ENCODE peak calls at places on chromosome 19, in five cellular contexts. One of them, this sample, is unnamed.

GRCh38 chr19:50046649-50047503 is 21.1 kb downstream of the ZNF473 start:
- DNase-seq in lower lobe of right lung: peak
- DNase-seq in tibial artery: no peak
- DNase-seq in astrocyte of the spinal cord: no peak
- DNase-seq in stomach: peak
- DNase-seq in this sample: peak

GRCh38 chr19:53517114-53517741 is 20.7 kb upstream of the ZNF331 start:
- DNase-seq in tibial artery: no peak
- DNase-seq in astrocyte of the spinal cord: no peak
- DNase-seq in stomach: no peak
- DNase-seq in lower lobe of right lung: no peak
- DNase-seq in this sample: peak

GRCh38 chr19:10352764-10353671 is 13.6 kb upstream of the ICAM3 start:
- DNase-seq in lower lobe of right lung: no peak
- DNase-seq in astrocyte of the spinal cord: no peak
- DNase-seq in tibial artery: peak
- DNase-seq in stomach: no peak
- DNase-seq in this sample: no peak

GRCh38 chr19:35357867-35358573 is at the start of gene FFAR3:
- DNase-seq in astrocyte of the spinal cord: no peak
- DNase-seq in tibial artery: peak
- DNase-seq in stomach: peak
- DNase-seq in lower lobe of right lung: no peak
- DNase-seq in this sample: peak

GRCh38 chr19:1699386-1699785 is 47.0 kb upstream of the TCF3 start:
- DNase-seq in lower lobe of right lung: no peak
- DNase-seq in astrocyte of the spinal cord: no peak
- DNase-seq in stomach: no peak
- DNase-seq in tibial artery: no peak
- DNase-seq in this sample: no peak

GRCh38 chr19:1465191-1466016 is 13.6 kb downstream of the C19orf25 start:
- DNase-seq in stomach: peak
- DNase-seq in tibial artery: no peak
- DNase-seq in lower lobe of right lung: no peak
- DNase-seq in astrocyte of the spinal cord: no peak
- DNase-seq in this sample: no peak

GRCh38 chr19:15287496-15287895 is 44.8 kb downstream of the BRD4 start:
- DNase-seq in astrocyte of the spinal cord: peak
- DNase-seq in lower lobe of right lung: no peak
- DNase-seq in stomach: no peak
- DNase-seq in tibial artery: no peak
- DNase-seq in this sample: peak

GRCh38 chr19:14089662-14090508 is 666 bp downstream of the SAMD1 start:
- DNase-seq in tibial artery: peak
- DNase-seq in lower lobe of right lung: peak
- DNase-seq in astrocyte of the spinal cord: peak
- DNase-seq in stomach: peak
- DNase-seq in this sample: no peak

GRCh38 chr19:50992666-50993035 is 8.8 kb downstream of the KLK8 start:
- DNase-seq in stomach: no peak
- DNase-seq in lower lobe of right lung: no peak
- DNase-seq in tibial artery: no peak
- DNase-seq in astrocyte of the spinal cord: no peak
- DNase-seq in this sample: no peak

GRCh38 chr19:27986299-27986698 is 1226.7 kb downstream of the UQCRFS1 start:
- DNase-seq in astrocyte of the spinal cord: no peak
- DNase-seq in lower lobe of right lung: no peak
- DNase-seq in tibial artery: no peak
- DNase-seq in stomach: no peak
- DNase-seq in this sample: no peak

GRCh38 chr19:6776999-6777398 is 4.5 kb downstream of the VAV1 start:
- DNase-seq in astrocyte of the spinal cord: no peak
- DNase-seq in stomach: no peak
- DNase-seq in lower lobe of right lung: no peak
- DNase-seq in tibial artery: no peak
- DNase-seq in this sample: no peak

GRCh38 chr19:6772028-6772865 is at the start of gene VAV1:
- DNase-seq in lower lobe of right lung: peak
- DNase-seq in stomach: peak
- DNase-seq in tibial artery: no peak
- DNase-seq in astrocyte of the spinal cord: no peak
- DNase-seq in this sample: peak

GRCh38 chr19:6774821-6775707 is 2.6 kb downstream of the VAV1 start:
- DNase-seq in stomach: no peak
- DNase-seq in tibial artery: no peak
- DNase-seq in lower lobe of right lung: no peak
- DNase-seq in astrocyte of the spinal cord: no peak
- DNase-seq in this sample: no peak

GRCh38 chr19:6772866-6773322 is 386 bp downstream of the VAV1 start:
- DNase-seq in lower lobe of right lung: no peak
- DNase-seq in tibial artery: no peak
- DNase-seq in astrocyte of the spinal cord: no peak
- DNase-seq in stomach: no peak
- DNase-seq in this sample: no peak

DNA sequence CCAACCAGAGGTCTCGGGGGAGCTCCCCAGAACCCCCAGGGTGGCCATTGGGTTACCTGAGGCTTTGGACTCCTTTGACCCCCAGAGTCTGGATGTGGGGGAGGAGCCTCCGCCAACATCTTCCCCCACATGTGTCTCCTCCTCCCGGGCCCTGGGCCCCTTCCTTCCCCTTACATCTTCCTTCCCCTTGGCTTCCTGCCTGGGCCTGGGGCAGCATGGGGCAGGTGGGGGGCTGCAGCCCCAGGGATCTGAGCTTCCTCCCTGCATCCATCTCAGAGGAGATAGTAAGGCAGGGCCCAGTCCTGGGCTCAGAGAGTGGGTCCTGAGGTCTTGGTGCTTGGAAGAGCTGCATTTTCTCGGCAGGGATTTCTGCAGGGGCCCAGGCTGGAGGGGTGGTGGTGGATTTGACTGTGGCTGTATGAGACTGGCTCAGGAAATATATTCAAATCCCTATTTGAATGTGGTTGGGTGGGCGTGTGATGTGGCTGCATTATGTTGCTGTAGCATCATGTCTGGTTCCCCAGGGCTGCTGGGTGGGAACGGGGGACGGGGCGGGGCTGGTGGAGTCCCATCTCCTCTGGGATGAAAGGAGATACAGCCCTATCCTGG is 919 bp downstream of the VAV1 start:
- DNase-seq in tibial artery: no peak
- DNase-seq in stomach: peak
- DNase-seq in astrocyte of the spinal cord: no peak
- DNase-seq in lower lobe of right lung: peak
- DNase-seq in this sample: peak
- H3K4me3 ChIP-seq in tibial artery: peak
- H3K4me3 ChIP-seq in stomach: peak
- H3K4me3 ChIP-seq in astrocyte of the spinal cord: no peak
- H3K4me3 ChIP-seq in lower lobe of right lung: peak
- H3K4me3 ChIP-seq in this sample: peak

GRCh38 chr19:3136684-3137055 is 837 bp downstream of the GNA15 start:
- DNase-seq in stomach: no peak
- DNase-seq in tibial artery: no peak
- DNase-seq in lower lobe of right lung: no peak
- DNase-seq in astrocyte of the spinal cord: no peak
- DNase-seq in this sample: no peak
- H3K4me3 ChIP-seq in stomach: peak
- H3K4me3 ChIP-seq in tibial artery: peak
- H3K4me3 ChIP-seq in lower lobe of right lung: peak
- H3K4me3 ChIP-seq in astrocyte of the spinal cord: no peak
- H3K4me3 ChIP-seq in this sample: peak

DNA sequence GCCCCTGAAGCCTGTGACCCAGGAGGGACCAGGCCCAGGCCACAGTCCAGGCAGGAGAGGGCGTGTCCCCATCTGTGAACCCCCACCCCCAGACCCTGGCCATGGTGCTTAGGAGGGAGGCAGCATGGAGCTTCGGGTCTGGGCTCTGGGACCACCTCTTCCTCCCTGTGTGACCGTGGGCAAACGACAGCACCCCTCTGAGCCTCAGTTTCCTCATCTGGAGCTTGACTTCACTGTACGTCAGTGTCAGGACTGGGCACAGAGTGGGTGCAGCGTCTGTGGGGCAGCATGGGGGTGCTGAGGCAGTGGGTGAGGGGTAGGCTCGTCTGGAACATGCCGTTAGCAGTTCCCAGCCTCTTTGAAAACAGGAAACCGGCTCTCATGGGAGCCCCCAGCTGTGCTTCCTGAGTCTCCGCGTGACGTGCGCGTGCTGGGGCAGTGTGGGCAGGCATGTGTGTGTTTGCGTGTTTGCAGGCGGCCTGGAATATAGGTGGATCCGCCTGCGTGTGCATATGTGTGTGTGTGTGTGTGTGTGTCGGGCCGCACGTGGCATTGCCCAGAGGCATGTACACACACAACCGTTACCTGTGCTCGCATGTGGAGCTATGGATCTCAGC is 15.7 kb downstream of the ARRDC2 start:
- DNase-seq in lower lobe of right lung: peak
- DNase-seq in astrocyte of the spinal cord: peak
- DNase-seq in tibial artery: peak
- DNase-seq in stomach: peak
- DNase-seq in this sample: peak
- H3K4me3 ChIP-seq in lower lobe of right lung: peak
- H3K4me3 ChIP-seq in astrocyte of the spinal cord: no peak
- H3K4me3 ChIP-seq in tibial artery: no peak
- H3K4me3 ChIP-seq in stomach: no peak
- H3K4me3 ChIP-seq in this sample: peak

DNA sequence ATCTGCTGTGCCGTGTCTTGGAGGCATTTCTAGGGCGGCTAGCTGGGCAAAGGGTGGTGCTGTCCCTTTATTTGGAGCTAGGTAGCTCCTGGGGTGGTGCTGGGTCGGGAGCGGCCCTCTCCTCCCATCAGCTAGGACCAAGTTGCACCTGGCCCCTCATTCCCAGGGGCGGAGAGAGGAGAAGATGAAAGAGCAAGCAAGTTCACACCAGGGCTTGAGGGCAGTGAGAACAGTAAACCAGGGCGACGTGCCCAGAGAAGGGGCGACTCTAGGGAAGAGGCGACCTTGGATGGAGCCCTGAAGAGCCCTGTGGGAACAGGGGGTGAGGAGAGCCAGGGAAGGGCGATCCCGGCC is 17.0 kb upstream of the KCNN1 start:
- DNase-seq in astrocyte of the spinal cord: no peak
- DNase-seq in lower lobe of right lung: no peak
- DNase-seq in tibial artery: no peak
- DNase-seq in stomach: no peak
- DNase-seq in this sample: no peak
- H3K4me3 ChIP-seq in astrocyte of the spinal cord: no peak
- H3K4me3 ChIP-seq in lower lobe of right lung: no peak
- H3K4me3 ChIP-seq in tibial artery: no peak
- H3K4me3 ChIP-seq in stomach: no peak
- H3K4me3 ChIP-seq in this sample: peak

This sample was measured in Jurkat, Clone E6-1.